ENCODE peak calls at places on chromosomes 5 and 9, in ten cellular contexts. X is right atrium auricular region; M is CD4-positive, alpha-beta T cell; T is IMR-90; V is cardiac muscle cell; B is naive thymus-derived CD4-positive, alpha-beta T cell; J is caudate nucleus; H is brain microvascular endothelial cell; A is aorta; F is pancreas. N is an unnamed sample.

GRCh38 chr9:73370053-73370452 is 218.4 kb downstream of the ANXA1 start:
- DNase-seq in F (no peak), J (no peak), A (no peak), M (no peak), B (no peak), H (no peak), V (no peak), X (no peak), T (no peak), N (no peak)

GRCh38 chr9:115396071-115396529 is 278.1 kb upstream of the TNC start:
- DNase-seq in X (no peak), M (no peak), A (no peak), J (no peak), B (no peak), V (peak), H (peak), F (no peak), T (peak), N (no peak)

GRCh38 chr5:181092428-181092827 is 38.5 kb downstream of the OR2V1 start:
- DNase-seq in M (no peak), J (no peak), F (no peak), H (no peak), T (no peak), A (no peak), V (no peak), X (no peak), B (no peak), N (no peak)

GRCh38 chr9:86353591-86354047 is 591 bp downstream of the TUT7 start:
- DNase-seq in H (no peak), B (no peak), F (no peak), A (no peak), X (no peak), J (no peak), M (peak), T (no peak), V (peak), N (no peak)

GRCh38 chr5:142175039-142175438 is 66.5 kb downstream of the NDFIP1 start:
- DNase-seq in A (peak), H (no peak), T (no peak), V (no peak), B (no peak), X (peak), M (no peak), F (no peak), J (no peak), N (no peak)

GRCh38 chr9:121783523-121784507 is 132.4 kb downstream of the DAB2IP start:
- DNase-seq in F (no peak), B (no peak), X (no peak), T (no peak), A (peak), J (no peak), V (no peak), M (no peak), H (no peak), N (no peak)

GRCh38 chr5:147892696-147893296 is 13.5 kb downstream of the C5orf46 start:
- DNase-seq in X (no peak), H (no peak), A (peak), T (peak), M (no peak), F (no peak), J (no peak), V (no peak), B (no peak), N (peak)

GRCh38 chr9:94908583-94909249 is 182.2 kb downstream of the AOPEP start:
- DNase-seq in V (no peak), J (no peak), B (no peak), F (no peak), A (peak), M (no peak), H (no peak), T (no peak), X (peak), N (no peak)

GRCh38 chr5:118891252-118891651 is 97.1 kb downstream of the DTWD2 start:
- DNase-seq in V (no peak), H (no peak), F (no peak), A (no peak), J (no peak), X (no peak), M (no peak), B (no peak), T (no peak), N (no peak)

GRCh38 chr5:106780355-106780754 is 890.4 kb downstream of the EFNA5 start:
- DNase-seq in B (no peak), F (no peak), H (no peak), M (no peak), V (no peak), J (no peak), A (no peak), T (no peak), X (no peak), N (no peak)

GRCh38 chr9:3863114-3863528 is 337.3 kb upstream of the RFX3 start:
- DNase-seq in A (peak), X (peak), J (peak), T (peak), F (no peak), V (peak), M (no peak), B (no peak), H (peak), N (peak)

GRCh38 chr9:110066929-110067716 is 140.8 kb downstream of the C9orf152 start:
- DNase-seq in X (no peak), F (no peak), M (no peak), B (no peak), V (peak), J (no peak), A (no peak), T (no peak), H (no peak), N (no peak)

GRCh38 chr9:125747765-125748510 is 765 bp downstream of the PBX3 start:
- DNase-seq in X (no peak), M (peak), J (no peak), V (peak), B (peak), F (peak), H (no peak), A (peak), T (no peak), N (peak)

GRCh38 chr5:109309326-109310063 is 100.3 kb downstream of the PJA2 start:
- DNase-seq in X (no peak), V (no peak), T (no peak), B (no peak), J (peak), M (no peak), H (no peak), F (no peak), A (no peak), N (no peak)

GRCh38 chr5:134784946-134785620 is 26.5 kb downstream of the DDX46 start:
- DNase-seq in F (no peak), X (no peak), M (no peak), H (no peak), V (no peak), A (no peak), T (peak), J (no peak), B (no peak), N (peak)

GRCh38 chr9:96885424-96885823 is 31.1 kb upstream of the ZNF782 start:
- DNase-seq in H (no peak), T (no peak), X (no peak), B (no peak), M (no peak), V (no peak), F (no peak), A (no peak), J (no peak), N (no peak)

GRCh38 chr5:74624931-74625505 is 15.5 kb downstream of the ENC1 start:
- DNase-seq in H (no peak), X (no peak), T (no peak), F (no peak), B (no peak), V (no peak), A (no peak), M (no peak), J (no peak), N (no peak)

GRCh38 chr5:160458971-160459800 is 37.5 kb downstream of the PTTG1 start:
- DNase-seq in X (no peak), H (no peak), B (no peak), M (no peak), J (no peak), V (no peak), A (no peak), F (no peak), T (no peak), N (no peak)

GRCh38 chr9:35397216-35397698 is 92.7 kb upstream of the RUSC2 start:
- DNase-seq in J (no peak), T (no peak), B (no peak), M (no peak), V (no peak), H (no peak), X (no peak), A (no peak), F (no peak), N (no peak)

GRCh38 chr5:78526049-78526525 is 122.5 kb downstream of the LHFPL2 start:
- DNase-seq in H (peak), V (peak), T (peak), X (no peak), A (peak), M (no peak), F (no peak), J (no peak), B (no peak), N (no peak)

GRCh38 chr5:35087971-35088370 is 40.2 kb upstream of the AGXT2 start:
- DNase-seq in M (no peak), X (no peak), J (no peak), A (no peak), F (no peak), B (no peak), T (peak), H (peak), V (peak), N (no peak)

GRCh38 chr5:89847743-89848142 is 561.8 kb downstream of the CETN3 start:
- DNase-seq in H (no peak), J (no peak), V (no peak), T (peak), X (no peak), F (no peak), A (no peak), M (no peak), B (no peak), N (no peak)

GRCh38 chr5:36657563-36657995 is 51.2 kb downstream of the SLC1A3 start:
- DNase-seq in A (peak), J (no peak), T (peak), V (peak), F (no peak), X (peak), B (no peak), H (peak), M (no peak), N (peak)

GRCh38 chr9:88011005-88011766 is 36.9 kb upstream of the CDK20 start:
- DNase-seq in F (no peak), B (no peak), M (no peak), X (no peak), H (no peak), V (peak), A (no peak), J (no peak), T (peak), N (no peak)

GRCh38 chr9:132946624-132947295 is 2.3 kb upstream of the TSC1 start:
- DNase-seq in B (no peak), V (peak), X (no peak), A (no peak), M (no peak), H (peak), F (no peak), T (peak), J (no peak), N (peak)

GRCh38 chr5:57221049-57221568 is 47.2 kb downstream of the GPBP1 start:
- DNase-seq in J (no peak), X (no peak), V (peak), M (no peak), F (no peak), A (no peak), H (peak), B (no peak), T (peak), N (no peak)

GRCh38 chr5:139459451-139459934 is 3.0 kb downstream of the ECSCR start:
- DNase-seq in H (peak), J (no peak), B (peak), X (no peak), V (no peak), A (no peak), F (no peak), T (no peak), M (no peak), N (no peak)

GRCh38 chr5:139460457-139460856 is 2.1 kb downstream of the ECSCR start:
- DNase-seq in H (no peak), B (no peak), A (no peak), X (no peak), M (no peak), T (no peak), F (no peak), V (no peak), J (no peak), N (no peak)

GRCh38 chr5:139457241-139457640 is 5.3 kb downstream of the ECSCR start:
- DNase-seq in V (no peak), A (no peak), M (no peak), B (no peak), F (no peak), H (no peak), X (no peak), J (no peak), T (no peak), N (no peak)

GRCh38 chr5:139457653-139458306 is 4.8 kb downstream of the ECSCR start:
- DNase-seq in B (no peak), T (no peak), X (no peak), A (no peak), J (no peak), M (no peak), V (no peak), H (no peak), F (no peak), N (no peak)

GRCh38 chr5:139458580-139459407 is 3.7 kb downstream of the ECSCR start:
- DNase-seq in F (no peak), V (peak), A (peak), H (peak), X (no peak), B (peak), J (no peak), T (peak), M (peak), N (no peak)
- H3K27ac ChIP-seq in F (no peak), V (no peak), A (no peak), H (peak), X (peak), B (peak), J (no peak), T (no peak), M (peak), N (no peak)

DNA sequence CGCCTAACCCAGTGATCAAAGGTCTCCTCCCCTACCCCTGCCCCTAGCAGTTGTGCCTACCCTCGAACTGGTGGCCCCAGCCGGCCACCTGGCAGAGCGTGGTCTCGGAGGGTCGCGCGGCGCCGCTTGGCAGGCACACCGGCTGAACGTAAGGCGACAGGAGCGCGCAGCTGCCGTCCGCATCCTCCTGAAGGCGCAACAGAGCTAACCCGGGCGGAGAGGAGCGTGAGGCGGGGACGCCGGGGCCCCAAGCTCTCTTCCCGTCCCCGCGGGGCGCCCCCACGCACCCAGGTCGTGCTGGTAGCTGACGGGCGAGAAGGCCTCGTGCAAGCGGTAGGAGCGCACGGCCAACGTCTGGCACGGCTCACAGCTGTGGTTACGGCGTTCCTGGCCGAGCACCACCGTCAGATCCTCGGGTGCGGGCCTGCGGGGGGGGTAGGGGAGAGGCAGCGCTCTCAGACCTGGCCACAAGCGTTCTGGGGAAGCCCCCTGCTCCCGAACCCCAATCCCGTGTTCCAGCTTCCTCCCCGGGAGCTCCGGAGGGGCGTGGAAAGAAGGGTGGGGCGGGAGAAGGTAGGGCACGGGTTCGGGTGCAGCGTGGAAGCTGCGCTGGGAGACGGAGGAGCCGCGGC is 2.8 kb upstream of the PFN3 start:
- DNase-seq in V (no peak), F (peak), B (no peak), T (peak), X (no peak), H (no peak), A (no peak), M (peak), J (peak), N (no peak)
- H3K27ac ChIP-seq in V (no peak), F (no peak), B (peak), T (no peak), X (no peak), H (no peak), A (no peak), M (no peak), J (peak), N (no peak)

DNA sequence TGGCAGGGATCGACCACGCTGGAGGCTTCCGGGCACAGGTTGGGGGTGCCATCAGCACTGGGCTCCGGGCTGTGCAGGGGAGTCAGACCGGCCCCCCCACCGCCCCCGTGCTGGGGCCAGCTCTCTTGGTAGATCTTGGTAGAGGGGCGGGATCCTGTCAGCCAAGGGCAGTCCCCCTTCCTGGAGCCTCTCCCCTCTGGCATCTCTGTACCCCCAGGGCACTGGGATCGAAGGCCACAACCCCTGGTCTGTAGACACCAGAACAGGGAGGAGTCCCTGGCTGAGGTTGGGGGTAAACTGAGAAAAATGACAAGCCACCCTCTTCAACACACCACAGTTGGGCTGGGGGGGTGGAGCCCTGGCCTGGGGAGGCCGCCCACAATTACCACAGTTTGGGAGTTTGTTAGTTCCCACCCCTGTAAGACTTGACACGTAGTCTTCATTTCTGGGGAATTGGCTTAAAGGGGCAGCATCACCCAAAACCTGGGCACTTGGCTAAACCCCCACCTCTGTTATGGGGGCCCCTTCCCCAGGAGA is 885 bp downstream of the CERCAM start:
- DNase-seq in A (peak), F (no peak), B (no peak), X (no peak), H (peak), M (no peak), T (no peak), J (no peak), V (peak), N (peak)
- H3K27ac ChIP-seq in A (no peak), F (no peak), B (no peak), X (peak), H (peak), M (no peak), T (peak), J (no peak), V (no peak), N (peak)

GRCh38 chr5:10308844-10309243 is 1.1 kb upstream of the CMBL start:
- DNase-seq in A (no peak), B (no peak), F (no peak), M (no peak), X (no peak), T (no peak), J (no peak), V (no peak), H (no peak), N (no peak)
- H3K27ac ChIP-seq in A (no peak), B (no peak), F (no peak), M (no peak), X (no peak), T (no peak), J (no peak), V (no peak), H (no peak), N (no peak)

GRCh38 chr9:113501129-113501686 is 37.7 kb downstream of the RGS3 start:
- DNase-seq in V (no peak), J (no peak), T (no peak), A (no peak), F (no peak), B (no peak), H (no peak), M (no peak), X (no peak), N (no peak)
- H3K27ac ChIP-seq in V (peak), J (peak), T (no peak), A (no peak), F (no peak), B (no peak), H (no peak), M (no peak), X (peak), N (no peak)

DNA sequence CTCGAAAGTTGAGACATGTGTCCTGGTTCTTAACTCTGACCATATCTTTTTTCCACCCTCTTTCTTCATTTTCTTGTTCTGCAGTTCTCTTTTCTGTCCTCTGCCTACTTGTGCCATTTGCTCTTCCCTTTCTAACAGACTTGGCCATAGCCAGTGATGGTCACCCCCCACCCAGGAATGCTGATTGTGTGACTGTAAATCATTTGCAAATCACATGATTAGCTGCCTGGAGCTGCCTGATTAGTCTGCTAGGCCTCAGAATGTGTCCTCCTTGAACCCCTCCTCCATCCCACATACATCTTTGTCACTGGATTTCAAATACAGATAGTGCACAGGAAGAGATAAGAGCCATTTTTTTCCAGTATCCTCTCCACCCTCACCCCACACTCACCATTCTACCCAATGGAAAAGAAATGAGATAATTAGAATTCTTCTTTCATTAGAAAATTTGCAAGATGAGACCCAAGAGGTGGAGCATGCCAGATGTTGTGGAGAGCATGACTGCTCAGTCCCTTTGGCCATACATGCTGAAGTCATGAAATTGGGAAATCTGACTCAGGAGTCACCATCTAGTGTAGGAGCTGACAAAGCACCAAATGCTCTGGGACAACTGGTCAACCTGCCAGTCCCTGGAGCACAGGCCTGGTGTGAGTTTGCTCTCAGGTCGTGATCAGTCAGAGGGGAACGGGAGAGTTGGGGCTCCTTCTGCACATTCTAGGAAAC is 538.2 kb downstream of the CCDC171 start:
- DNase-seq in J (no peak), X (no peak), T (peak), M (no peak), H (no peak), F (no peak), B (no peak), A (no peak), V (no peak), N (no peak)
- H3K27ac ChIP-seq in J (no peak), X (no peak), T (no peak), M (no peak), H (no peak), F (no peak), B (no peak), A (no peak), V (no peak), N (no peak)

DNA sequence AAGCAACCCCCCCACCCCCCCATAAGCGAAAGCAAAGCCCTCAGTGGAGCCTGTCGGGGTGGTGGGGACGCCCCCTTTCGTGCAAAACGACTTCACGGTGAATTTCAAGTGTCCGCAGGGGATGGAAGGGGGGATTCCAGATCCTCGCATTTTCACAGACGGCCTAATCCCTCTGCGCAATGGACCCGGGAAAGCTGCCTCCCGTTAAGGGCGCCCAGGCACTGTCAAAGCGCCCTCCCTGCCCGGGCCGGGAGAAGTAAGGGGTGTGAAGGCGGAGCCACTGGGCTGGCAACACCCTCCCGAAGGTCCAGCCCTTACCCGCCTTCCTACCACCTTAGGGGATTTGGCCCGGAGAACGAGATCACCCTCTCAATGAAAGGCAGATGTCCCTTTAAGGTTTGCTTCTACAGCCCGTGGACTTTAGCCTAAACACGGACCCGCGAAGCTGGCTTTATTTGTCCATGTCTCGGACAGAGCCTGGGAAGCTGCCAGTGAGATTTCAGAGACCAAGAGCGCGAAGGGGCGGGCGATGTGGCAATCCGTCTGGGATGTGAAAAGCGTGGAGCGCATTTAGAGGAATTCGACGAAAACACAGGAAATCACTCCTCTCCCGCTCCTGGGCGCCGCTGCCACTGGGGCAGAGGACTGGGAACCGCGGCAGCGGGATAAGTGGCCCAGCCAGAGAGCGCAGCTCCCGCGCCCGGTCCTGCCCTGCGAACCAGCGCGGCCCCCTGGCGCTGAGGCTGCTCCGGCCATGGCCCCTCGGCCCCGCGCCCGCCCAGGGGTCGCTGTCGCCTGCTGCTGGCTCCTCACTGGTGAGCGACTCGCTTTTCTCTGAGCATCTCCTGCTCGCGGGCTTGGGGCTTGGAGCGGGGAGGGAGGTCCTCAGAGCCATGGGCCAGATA is at the start of the genes ITGA1 and PELO:
- DNase-seq in H (peak), B (peak), M (peak), T (peak), X (peak), V (peak), A (peak), F (peak), J (no peak), N (peak)
- H3K27ac ChIP-seq in H (peak), B (peak), M (no peak), T (peak), X (peak), V (no peak), A (peak), F (peak), J (peak), N (peak)

N was measured in SJSA1.